ENCODE peak calls at places on chromosomes 5 and 9, in four cellular contexts. V, E, X and S are unnamed samples.

GRCh38 chr9:1869843-1870242 is 145.3 kb upstream of the SMARCA2 start:
- DNase-seq in E (no peak), V (no peak), X (peak), S (no peak)

GRCh38 chr9:123435471-123435870 is 79.5 kb downstream of the CRB2 start:
- DNase-seq in E (no peak), V (no peak), X (no peak), S (no peak)

GRCh38 chr5:139298242-139298641 is 4.7 kb downstream of the MATR3 start:
- DNase-seq in X (no peak), E (no peak), V (no peak), S (no peak)

GRCh38 chr5:122341087-122341486 is 29.1 kb downstream of the SNCAIP start:
- DNase-seq in E (no peak), X (no peak), V (no peak), S (no peak)

GRCh38 chr5:35789732-35790461 is 66.8 kb upstream of the IL7R start:
- DNase-seq in V (no peak), E (no peak), X (no peak), S (no peak)

GRCh38 chr5:154395407-154396106 is 50.2 kb upstream of the SAP30L start:
- DNase-seq in V (no peak), X (no peak), E (no peak), S (peak)

GRCh38 chr9:89746385-89747116 is 141.7 kb downstream of the GADD45G start:
- DNase-seq in E (no peak), X (no peak), V (peak), S (no peak)

GRCh38 chr5:177089825-177090641 is 3.3 kb downstream of the FGFR4 start:
- DNase-seq in X (no peak), V (no peak), E (no peak), S (no peak)

GRCh38 chr5:95390812-95391492 is at the start of gene FAM81B:
- DNase-seq in V (no peak), E (no peak), X (no peak), S (no peak)

GRCh38 chr9:123131258-123131657 is 97.8 kb downstream of the GPR21 start:
- DNase-seq in E (no peak), V (no peak), X (no peak), S (no peak)

GRCh38 chr9:137265496-137266161 is 10.5 kb downstream of the NELFB start:
- DNase-seq in E (no peak), X (no peak), V (no peak), S (no peak)

GRCh38 chr9:133842721-133843227 is 104.6 kb upstream of the SARDH start:
- DNase-seq in E (no peak), V (no peak), X (no peak), S (peak)